ENCODE peak calls at places on chromosomes 13 and 19, in five cellular contexts. S is stimulated activated naive CD4-positive, alpha-beta T cell; L is pancreas; Z is memory B cell; E is bronchial epithelial cell. I is an unnamed sample.
A peak's percentile ranks its signal among the peaks of the same experiment; 100 is the strongest.

GRCh38 chr19:55484571-55485438 is at the start of gene NAT14:
- DNase-seq in S (peak; percentile 64), L (peak; percentile 61), Z (peak; percentile 81), E (no peak), I (peak; percentile 68)

GRCh38 chr19:34365463-34366401 is 736 bp downstream of the GPI start:
- DNase-seq in S (no peak), L (peak; percentile 41), Z (no peak), E (peak; percentile 23), I (no peak)

GRCh38 chr13:74135306-74136088 is 1.3 kb upstream of the KLF12 start:
- DNase-seq in S (peak; percentile 57), L (peak; percentile 46), Z (peak; percentile 74), E (peak; percentile 46), I (peak; percentile 57)

GRCh38 chr19:426725-427445 is 17.9 kb upstream of the C2CD4C start:
- DNase-seq in S (no peak), L (no peak), Z (no peak), E (no peak), I (no peak)

GRCh38 chr19:39082167-39082566 is 2.0 kb upstream of the ACP7 start:
- DNase-seq in S (no peak), L (no peak), Z (no peak), E (no peak), I (no peak)

GRCh38 chr19:7605490-7606222 is 10.0 kb downstream of the CAMSAP3 start:
- DNase-seq in S (no peak), L (peak; percentile 58), Z (peak; percentile 37), E (peak; percentile 28), I (no peak)

GRCh38 chr13:37484056-37484455 is 114.5 kb downstream of the POSTN start:
- DNase-seq in S (no peak), L (no peak), Z (no peak), E (no peak), I (no peak)

GRCh38 chr13:63124863-63125262 is 1709.2 kb upstream of the PCDH20 start:
- DNase-seq in S (no peak), L (no peak), Z (no peak), E (peak; percentile 26), I (no peak)

GRCh38 chr13:50106559-50106958 is 91.3 kb downstream of the KCNRG start:
- DNase-seq in S (no peak), L (no peak), Z (no peak), E (no peak), I (no peak)

GRCh38 chr13:35347679-35348205 is 128.7 kb downstream of the MAB21L1 start:
- DNase-seq in S (no peak), L (no peak), Z (no peak), E (no peak), I (no peak)

GRCh38 chr19:31301306-31301980 is 47.8 kb downstream of the TSHZ3 start:
- DNase-seq in S (no peak), L (no peak), Z (no peak), E (no peak), I (no peak)

GRCh38 chr19:52022193-52022592 is 6.0 kb downstream of the ZNF614 start:
- DNase-seq in S (no peak), L (no peak), Z (no peak), E (no peak), I (no peak)

GRCh38 chr13:41652735-41653361 is 195.5 kb downstream of the RGCC start:
- DNase-seq in S (no peak), L (no peak), Z (no peak), E (peak; percentile 56), I (peak; percentile 54)

GRCh38 chr13:23656637-23657036 is 86.4 kb downstream of the TNFRSF19 start:
- DNase-seq in S (no peak), L (no peak), Z (no peak), E (peak; percentile 67), I (no peak)

GRCh38 chr19:619286-620002 is 13.9 kb downstream of the POLRMT start:
- DNase-seq in S (no peak), L (no peak), Z (no peak), E (no peak), I (no peak)

GRCh38 chr13:33634526-33635111 is 183.3 kb upstream of the RFC3 start:
- DNase-seq in S (no peak), L (no peak), Z (no peak), E (no peak), I (no peak)

GRCh38 chr19:9797871-9798270 is 21.0 kb downstream of the FBXL12 start:
- DNase-seq in S (no peak), L (no peak), Z (no peak), E (peak; percentile 73), I (no peak)

GRCh38 chr13:51420681-51421476 is 32.0 kb downstream of the INTS6 start:
- DNase-seq in S (no peak), L (no peak), Z (no peak), E (no peak), I (no peak)